ENCODE peak calls at places on chromosomes 3 and 15, in nine cellular contexts. K is heart left ventricle; I is right lobe of liver; J is Panc1; A is CD4-positive, CD25-positive, alpha-beta regulatory T cell; E is naive thymus-derived CD8-positive, alpha-beta T cell; Y is WTC11; B is activated naive CD8-positive, alpha-beta T cell treated with anti-CD3 and anti-CD28 coated beads, Interleukin-2, amount 10 ng/mL, durations not matched to agents 7 days and 5 days; Q is Right ventricle myocardium superior. F is an unnamed sample.

GRCh38 chr3:113255100-113255853 is 43.9 kb downstream of the BOC start:
- ATAC-seq in K (no peak), I (peak; percentile 25), J (no peak), A (no peak), E (no peak), Y (peak; percentile 65), B (no peak), Q (peak; percentile 26), F (no peak)

GRCh38 chr3:99407257-99407656 is 231.1 kb upstream of the COL8A1 start:
- ATAC-seq in K (no peak), I (no peak), J (no peak), A (no peak), E (no peak), Y (no peak), B (no peak), Q (no peak), F (no peak)

GRCh38 chr15:60752973-60753720 is 274.2 kb upstream of the ICE2 start:
- ATAC-seq in K (no peak), I (peak; percentile 75), J (no peak), A (no peak), E (no peak), Y (no peak), B (no peak), Q (no peak), F (no peak)

GRCh38 chr3:28139967-28140634 is 101.3 kb upstream of the CMC1 start:
- ATAC-seq in K (peak; percentile 26), I (no peak), J (no peak), A (no peak), E (no peak), Y (no peak), B (no peak), Q (peak; percentile 74), F (no peak)

GRCh38 chr15:97748576-97748975 is 211.9 kb upstream of the ARRDC4 start:
- ATAC-seq in K (no peak), I (no peak), J (no peak), A (no peak), E (no peak), Y (peak; percentile 62), B (no peak), Q (no peak), F (no peak)

GRCh38 chr3:14460342-14461005 is 58.1 kb downstream of the SLC6A6 start:
- ATAC-seq in K (peak; percentile 89), I (peak; percentile 26), J (peak; percentile 59), A (no peak), E (no peak), Y (no peak), B (no peak), Q (peak; percentile 85), F (no peak)

GRCh38 chr3:158961497-158961896 is 159.6 kb downstream of the MFSD1 start:
- ATAC-seq in K (no peak), I (no peak), J (no peak), A (no peak), E (no peak), Y (peak; percentile 86), B (no peak), Q (no peak), F (no peak)

GRCh38 chr3:185308126-185308754 is 54.4 kb upstream of the EHHADH start:
- ATAC-seq in K (no peak), I (peak; percentile 94), J (peak; percentile 80), A (no peak), E (no peak), Y (peak; percentile 93), B (no peak), Q (no peak), F (peak; percentile 35)

GRCh38 chr3:184982058-184982457 is 170.1 kb downstream of the VPS8 start:
- ATAC-seq in K (peak; percentile 69), I (no peak), J (no peak), A (no peak), E (no peak), Y (no peak), B (no peak), Q (no peak), F (no peak)

GRCh38 chr3:30996467-30996866 is 102.0 kb upstream of the GADL1 start:
- ATAC-seq in K (no peak), I (no peak), J (no peak), A (no peak), E (no peak), Y (peak; percentile 97), B (no peak), Q (no peak), F (no peak)

GRCh38 chr3:169227911-169228310 is 435.6 kb downstream of the MECOM start:
- ATAC-seq in K (peak; percentile 83), I (no peak), J (no peak), A (no peak), E (no peak), Y (peak; percentile 74), B (peak; percentile 79), Q (peak; percentile 67), F (peak; percentile 60)

GRCh38 chr3:40765884-40766283 is 241.1 kb downstream of the ZNF621 start:
- ATAC-seq in K (peak; percentile 77), I (no peak), J (no peak), A (no peak), E (no peak), Y (no peak), B (no peak), Q (peak; percentile 87), F (peak; percentile 66)

GRCh38 chr15:63296195-63296594 is 18.8 kb downstream of the APH1B start:
- ATAC-seq in K (peak; percentile 67), I (peak; percentile 77), J (no peak), A (no peak), E (no peak), Y (no peak), B (no peak), Q (peak; percentile 48), F (no peak)

F was measured in activated T-helper 17 cell treated with anti-CD3 and anti-CD28 coated beads, Interleukin-2, amount 50 U/mL, for 72 hours.